ENCODE peak calls at places on chromosome 14, in seven cellular contexts. One of them, this sample, is unnamed.
A peak's percentile ranks its signal among the peaks of the same experiment; 100 is the strongest.

GRCh38 chr14:77980475-77981321 is 180.8 kb downstream of the ADCK1 start:
- DNase-seq in BE2C: no peak
- DNase-seq in tibial artery: no peak
- DNase-seq in keratinocyte: peak; percentile 4
- DNase-seq in left ventricle myocardium inferior: no peak
- DNase-seq in fibroblast of lung: peak; percentile 13
- DNase-seq in astrocyte: no peak
- DNase-seq in this sample: no peak

GRCh38 chr14:21264025-21264801 is 5.0 kb downstream of the HNRNPC start:
- DNase-seq in tibial artery: no peak
- DNase-seq in fibroblast of lung: peak; percentile 91
- DNase-seq in keratinocyte: peak; percentile 61
- DNase-seq in BE2C: no peak
- DNase-seq in left ventricle myocardium inferior: no peak
- DNase-seq in astrocyte: peak; percentile 90
- DNase-seq in this sample: peak; percentile 92

GRCh38 chr14:93135399-93135798 is 19.7 kb upstream of the ITPK1 start:
- DNase-seq in tibial artery: peak; percentile 71
- DNase-seq in left ventricle myocardium inferior: no peak
- DNase-seq in astrocyte: no peak
- DNase-seq in BE2C: no peak
- DNase-seq in fibroblast of lung: no peak
- DNase-seq in keratinocyte: no peak
- DNase-seq in this sample: no peak

GRCh38 chr14:76957224-76957881 is 71.2 kb downstream of the IRF2BPL start:
- DNase-seq in astrocyte: no peak
- DNase-seq in tibial artery: no peak
- DNase-seq in left ventricle myocardium inferior: no peak
- DNase-seq in BE2C: peak; percentile 69
- DNase-seq in keratinocyte: no peak
- DNase-seq in fibroblast of lung: no peak
- DNase-seq in this sample: no peak

GRCh38 chr14:93744876-93745275 is 43.4 kb downstream of the PRIMA1 start:
- DNase-seq in tibial artery: no peak
- DNase-seq in BE2C: no peak
- DNase-seq in fibroblast of lung: no peak
- DNase-seq in left ventricle myocardium inferior: no peak
- DNase-seq in astrocyte: no peak
- DNase-seq in keratinocyte: no peak
- DNase-seq in this sample: no peak

GRCh38 chr14:20751963-20752562 is 6.4 kb downstream of the EDDM3A start:
- DNase-seq in fibroblast of lung: no peak
- DNase-seq in keratinocyte: no peak
- DNase-seq in BE2C: no peak
- DNase-seq in left ventricle myocardium inferior: no peak
- DNase-seq in tibial artery: no peak
- DNase-seq in astrocyte: no peak
- DNase-seq in this sample: peak; percentile 4

GRCh38 chr14:78982551-78982950 is 812.4 kb downstream of the NRXN3 start:
- DNase-seq in BE2C: no peak
- DNase-seq in astrocyte: peak; percentile 61
- DNase-seq in fibroblast of lung: peak; percentile 68
- DNase-seq in left ventricle myocardium inferior: no peak
- DNase-seq in tibial artery: no peak
- DNase-seq in keratinocyte: no peak
- DNase-seq in this sample: peak; percentile 15

GRCh38 chr14:101124860-101125259 is 221.3 kb upstream of the RTL1 start:
- DNase-seq in BE2C: peak; percentile 2
- DNase-seq in fibroblast of lung: no peak
- DNase-seq in left ventricle myocardium inferior: no peak
- DNase-seq in keratinocyte: no peak
- DNase-seq in tibial artery: peak; percentile 53
- DNase-seq in astrocyte: no peak
- DNase-seq in this sample: no peak

GRCh38 chr14:104281768-104282301 is 143.4 kb downstream of the KIF26A start:
- DNase-seq in tibial artery: peak; percentile 59
- DNase-seq in fibroblast of lung: no peak
- DNase-seq in astrocyte: no peak
- DNase-seq in BE2C: peak; percentile 4
- DNase-seq in left ventricle myocardium inferior: peak; percentile 7
- DNase-seq in keratinocyte: no peak
- DNase-seq in this sample: no peak

GRCh38 chr14:24712909-24713308 is 78.9 kb upstream of the GZMB start:
- DNase-seq in left ventricle myocardium inferior: no peak
- DNase-seq in tibial artery: no peak
- DNase-seq in astrocyte: no peak
- DNase-seq in BE2C: no peak
- DNase-seq in keratinocyte: no peak
- DNase-seq in fibroblast of lung: no peak
- DNase-seq in this sample: no peak

GRCh38 chr14:24713404-24713803 is 79.4 kb upstream of the GZMB start:
- DNase-seq in left ventricle myocardium inferior: no peak
- DNase-seq in astrocyte: no peak
- DNase-seq in keratinocyte: no peak
- DNase-seq in BE2C: no peak
- DNase-seq in tibial artery: no peak
- DNase-seq in fibroblast of lung: no peak
- DNase-seq in this sample: no peak

GRCh38 chr14:24712374-24712773 is 78.4 kb upstream of the GZMB start:
- DNase-seq in left ventricle myocardium inferior: no peak
- DNase-seq in astrocyte: no peak
- DNase-seq in tibial artery: no peak
- DNase-seq in keratinocyte: no peak
- DNase-seq in fibroblast of lung: no peak
- DNase-seq in BE2C: no peak
- DNase-seq in this sample: no peak

GRCh38 chr14:24708684-24709083 is 74.7 kb upstream of the GZMB start:
- DNase-seq in fibroblast of lung: no peak
- DNase-seq in astrocyte: no peak
- DNase-seq in keratinocyte: no peak
- DNase-seq in tibial artery: no peak
- DNase-seq in left ventricle myocardium inferior: no peak
- DNase-seq in BE2C: no peak
- DNase-seq in this sample: no peak

DNA sequence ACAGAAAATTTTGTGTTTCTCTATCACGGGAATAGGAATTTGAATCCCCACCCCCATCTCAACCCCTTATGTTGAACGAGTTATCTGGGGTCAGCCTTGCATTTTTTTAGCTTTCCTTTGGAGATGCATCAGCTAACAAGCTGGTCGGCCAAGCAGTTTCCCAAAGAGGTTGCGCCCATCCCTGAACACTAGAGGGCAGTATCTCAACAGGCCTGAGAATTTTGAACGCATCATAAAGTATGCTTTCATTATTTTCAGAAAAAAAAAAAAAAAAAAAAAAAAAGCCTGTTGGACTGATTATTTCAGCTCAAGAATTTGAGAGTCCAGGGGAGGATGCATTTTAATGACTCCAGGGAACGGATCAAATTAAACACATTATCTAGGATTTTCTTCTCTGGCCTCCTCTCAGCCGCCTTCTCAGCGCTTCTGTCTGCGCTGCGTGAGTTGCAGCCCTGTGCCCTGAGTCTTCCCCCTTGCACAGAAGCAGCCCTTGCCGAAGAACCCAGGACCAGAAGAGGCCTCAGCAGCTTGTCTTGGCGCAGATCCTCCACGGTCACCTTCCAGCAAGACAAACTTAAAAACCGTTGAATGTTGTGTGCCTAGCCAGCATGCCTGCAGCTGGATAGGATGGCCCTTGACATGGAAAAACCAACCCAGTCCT is 76.5 kb upstream of the GZMB start:
- DNase-seq in keratinocyte: peak; percentile 11
- DNase-seq in tibial artery: no peak
- DNase-seq in BE2C: peak; percentile 37
- DNase-seq in fibroblast of lung: peak; percentile 40
- DNase-seq in left ventricle myocardium inferior: peak; percentile 24
- DNase-seq in astrocyte: peak; percentile 41
- DNase-seq in this sample: peak; percentile 65
- H3K4me3 ChIP-seq in keratinocyte: no peak overlapping the region
- H3K4me3 ChIP-seq in tibial artery: no peak overlapping the region
- H3K4me3 ChIP-seq in BE2C: peak overlapping the region; percentile 49
- H3K4me3 ChIP-seq in fibroblast of lung: no peak overlapping the region
- H3K4me3 ChIP-seq in left ventricle myocardium inferior: peak overlapping the region; percentile 53
- H3K4me3 ChIP-seq in astrocyte: no peak overlapping the region
- H3K4me3 ChIP-seq in this sample: peak overlapping the region; percentile 24

DNA sequence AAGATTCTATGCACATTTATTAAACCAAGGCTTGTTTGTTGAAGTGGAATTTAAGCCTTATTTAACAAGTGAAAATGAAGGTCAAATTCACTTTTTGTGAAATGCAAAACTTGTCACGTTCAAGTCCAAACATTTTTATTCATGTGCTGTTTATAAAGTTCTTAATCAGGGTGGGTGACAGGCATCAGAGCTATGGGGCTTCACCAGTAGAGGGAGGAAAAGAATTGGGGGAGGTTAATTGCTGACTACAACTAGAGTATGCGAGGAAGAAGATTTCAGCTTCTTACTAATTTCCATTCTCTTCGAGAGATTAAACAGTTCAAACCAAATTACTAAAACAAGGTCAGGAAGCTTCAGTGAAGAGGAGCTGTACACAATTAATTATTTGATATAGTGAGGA is 9.7 kb downstream of the MOK start:
- DNase-seq in BE2C: no peak
- DNase-seq in fibroblast of lung: peak; percentile 60
- DNase-seq in keratinocyte: no peak
- DNase-seq in left ventricle myocardium inferior: no peak
- DNase-seq in astrocyte: peak; percentile 45
- DNase-seq in tibial artery: no peak
- DNase-seq in this sample: peak; percentile 64
- TF ChIP-seq CTCF in BE2C: peak; percentile 52
- TF ChIP-seq CTCF in fibroblast of lung: peak; percentile 38
- TF ChIP-seq CTCF in keratinocyte: no peak
- TF ChIP-seq CTCF in left ventricle myocardium inferior: peak; percentile 37
- TF ChIP-seq CTCF in astrocyte: peak; percentile 53
- TF ChIP-seq CTCF in tibial artery: no peak
- TF ChIP-seq CTCF in this sample: peak; percentile 61

GRCh38 chr14:88005050-88005481 is at the start of gene GPR65:
- DNase-seq in fibroblast of lung: no peak
- DNase-seq in keratinocyte: no peak
- DNase-seq in tibial artery: no peak
- DNase-seq in BE2C: no peak
- DNase-seq in left ventricle myocardium inferior: no peak
- DNase-seq in astrocyte: no peak
- DNase-seq in this sample: peak; percentile 2

GRCh38 chr14:88004637-88005036 is 298 bp upstream of the GPR65 start:
- DNase-seq in keratinocyte: no peak
- DNase-seq in fibroblast of lung: no peak
- DNase-seq in BE2C: no peak
- DNase-seq in tibial artery: no peak
- DNase-seq in astrocyte: no peak
- DNase-seq in left ventricle myocardium inferior: no peak
- DNase-seq in this sample: no peak

GRCh38 chr14:88007608-88008007 is 2.7 kb downstream of the GPR65 start:
- DNase-seq in left ventricle myocardium inferior: no peak
- DNase-seq in BE2C: no peak
- DNase-seq in fibroblast of lung: no peak
- DNase-seq in astrocyte: no peak
- DNase-seq in keratinocyte: no peak
- DNase-seq in tibial artery: no peak
- DNase-seq in this sample: no peak

GRCh38 chr14:88009486-88009885 is 4.6 kb downstream of the GPR65 start:
- DNase-seq in astrocyte: no peak
- DNase-seq in keratinocyte: no peak
- DNase-seq in fibroblast of lung: no peak
- DNase-seq in BE2C: no peak
- DNase-seq in tibial artery: no peak
- DNase-seq in left ventricle myocardium inferior: no peak
- DNase-seq in this sample: no peak

GRCh38 chr14:88005978-88006851 is 1.3 kb downstream of the GPR65 start:
- DNase-seq in BE2C: no peak
- DNase-seq in fibroblast of lung: peak; percentile 64
- DNase-seq in astrocyte: peak; percentile 46
- DNase-seq in keratinocyte: no peak
- DNase-seq in tibial artery: no peak
- DNase-seq in left ventricle myocardium inferior: no peak
- DNase-seq in this sample: peak; percentile 13
- H3K4me3 ChIP-seq in BE2C: no peak overlapping the region
- H3K4me3 ChIP-seq in fibroblast of lung: no peak overlapping the region
- H3K4me3 ChIP-seq in astrocyte: no peak overlapping the region
- H3K4me3 ChIP-seq in keratinocyte: no peak overlapping the region
- H3K4me3 ChIP-seq in tibial artery: no peak overlapping the region
- H3K4me3 ChIP-seq in left ventricle myocardium inferior: no peak overlapping the region
- H3K4me3 ChIP-seq in this sample: no peak overlapping the region

DNA sequence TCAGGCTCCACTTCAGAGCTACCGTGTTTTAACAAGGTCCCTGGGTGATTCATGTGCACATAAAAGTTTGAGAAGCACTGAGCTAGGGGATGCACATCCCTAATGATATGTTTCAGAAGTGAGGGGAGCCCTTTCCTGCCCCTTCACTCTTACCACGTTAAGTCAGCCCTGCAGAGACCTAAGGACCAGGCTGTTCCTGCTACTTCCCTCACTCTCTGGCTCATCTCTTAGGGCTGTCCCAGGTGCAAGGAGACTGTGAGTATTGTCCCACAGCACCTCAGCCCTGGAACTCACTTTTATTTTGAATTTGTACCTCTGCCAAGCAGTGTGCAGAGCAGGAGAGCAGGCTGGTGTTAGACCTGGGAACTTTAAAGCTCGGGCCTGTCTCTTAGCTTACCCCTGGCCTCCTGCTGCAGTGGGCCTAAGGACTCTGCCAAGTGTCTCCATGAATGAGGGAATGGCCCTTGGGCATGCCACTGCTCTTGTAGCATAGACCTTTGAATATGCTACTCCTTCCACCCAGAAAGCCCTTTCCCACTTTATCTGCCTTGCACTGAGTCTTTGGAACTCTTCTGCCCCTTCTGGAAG is 11.0 kb upstream of the SUSD6 start:
- DNase-seq in keratinocyte: no peak
- DNase-seq in BE2C: no peak
- DNase-seq in fibroblast of lung: no peak
- DNase-seq in tibial artery: no peak
- DNase-seq in left ventricle myocardium inferior: no peak
- DNase-seq in astrocyte: no peak
- DNase-seq in this sample: no peak
- TF ChIP-seq CTCF in keratinocyte: no peak
- TF ChIP-seq CTCF in BE2C: no peak
- TF ChIP-seq CTCF in fibroblast of lung: no peak
- TF ChIP-seq CTCF in tibial artery: no peak
- TF ChIP-seq CTCF in left ventricle myocardium inferior: no peak
- TF ChIP-seq CTCF in astrocyte: no peak
- TF ChIP-seq CTCF in this sample: no peak

GRCh38 chr14:103031566-103031911 is 25.8 kb downstream of the CDC42BPB start:
- DNase-seq in left ventricle myocardium inferior: no peak
- DNase-seq in BE2C: peak; percentile 55
- DNase-seq in astrocyte: no peak
- DNase-seq in tibial artery: no peak
- DNase-seq in fibroblast of lung: no peak
- DNase-seq in keratinocyte: no peak
- DNase-seq in this sample: no peak
- H3K4me3 ChIP-seq in left ventricle myocardium inferior: no peak overlapping the region
- H3K4me3 ChIP-seq in BE2C: no peak overlapping the region
- H3K4me3 ChIP-seq in astrocyte: no peak overlapping the region
- H3K4me3 ChIP-seq in tibial artery: no peak overlapping the region
- H3K4me3 ChIP-seq in fibroblast of lung: no peak overlapping the region
- H3K4me3 ChIP-seq in keratinocyte: no peak overlapping the region
- H3K4me3 ChIP-seq in this sample: no peak overlapping the region

GRCh38 chr14:102185360-102185759 is 45.7 kb downstream of the WDR20 start:
- DNase-seq in left ventricle myocardium inferior: no peak
- DNase-seq in keratinocyte: no peak
- DNase-seq in fibroblast of lung: no peak
- DNase-seq in BE2C: no peak
- DNase-seq in astrocyte: no peak
- DNase-seq in tibial artery: no peak
- DNase-seq in this sample: no peak
- TF ChIP-seq CTCF in left ventricle myocardium inferior: no peak
- TF ChIP-seq CTCF in keratinocyte: no peak
- TF ChIP-seq CTCF in fibroblast of lung: no peak
- TF ChIP-seq CTCF in BE2C: no peak
- TF ChIP-seq CTCF in astrocyte: no peak
- TF ChIP-seq CTCF in tibial artery: no peak
- TF ChIP-seq CTCF in this sample: no peak